ENCODE peak calls at places on chromosomes 5 and 9, in four cellular contexts. K is astrocyte of the spinal cord, S is endodermal cell, Y is heart left ventricle. E is an unnamed sample.

GRCh38 chr5:57171818-57172465 is 1.9 kb upstream of the GPBP1 start:
- DNase-seq in K (no peak), S (peak; percentile 53), Y (no peak), E (no peak)

GRCh38 chr5:172913117-172913850 is 45.9 kb upstream of the RPL26L1 start:
- DNase-seq in K (no peak), S (no peak), Y (no peak), E (no peak)

GRCh38 chr5:106167766-106168165 is 1503.0 kb downstream of the EFNA5 start:
- DNase-seq in K (peak; percentile 16), S (no peak), Y (no peak), E (no peak)

GRCh38 chr5:54753034-54753433 is 232.4 kb downstream of the ESM1 start:
- DNase-seq in K (peak; percentile 65), S (no peak), Y (peak; percentile 33), E (peak; percentile 29)

GRCh38 chr5:137201876-137202275 is 297.2 kb downstream of the SPOCK1 start:
- DNase-seq in K (peak; percentile 12), S (peak; percentile 36), Y (peak; percentile 35), E (peak; percentile 96)

GRCh38 chr9:21812945-21813568 is 10.6 kb downstream of the MTAP start:
- DNase-seq in K (peak; percentile 76), S (peak; percentile 89), Y (peak; percentile 64), E (no peak)

GRCh38 chr5:167812871-167813270 is 478.6 kb upstream of the WWC1 start:
- DNase-seq in K (no peak), S (no peak), Y (no peak), E (no peak)

GRCh38 chr5:83472213-83472507 is 616 bp downstream of the VCAN start:
- DNase-seq in K (no peak), S (no peak), Y (no peak), E (no peak)

GRCh38 chr5:160555836-160556660 is 134.4 kb downstream of the PTTG1 start:
- DNase-seq in K (peak; percentile 1), S (peak; percentile 25), Y (no peak), E (no peak)

GRCh38 chr5:147234825-147235635 is at the start of gene STK32A:
- DNase-seq in K (peak; percentile 52), S (peak; percentile 95), Y (peak; percentile 32), E (no peak)

GRCh38 chr5:65699338-65699737 is 22.6 kb downstream of the SGTB start:
- DNase-seq in K (no peak), S (no peak), Y (no peak), E (no peak)

GRCh38 chr5:173733831-173734491 is 117.5 kb upstream of the BOD1 start:
- DNase-seq in K (no peak), S (no peak), Y (no peak), E (no peak)

GRCh38 chr5:175822225-175822624 is 49.2 kb upstream of the CPLX2 start:
- DNase-seq in K (no peak), S (no peak), Y (no peak), E (no peak)

GRCh38 chr5:119395080-119395836 is 39.4 kb downstream of the TNFAIP8 start:
- DNase-seq in K (no peak), S (no peak), Y (no peak), E (no peak)

GRCh38 chr9:137276757-137277328 is 683 bp upstream of the TOR4A start:
- DNase-seq in K (peak; percentile 53), S (peak; percentile 84), Y (peak; percentile 91), E (no peak)

GRCh38 chr5:95959964-95960801 is 1.5 kb downstream of the ELL2 start:
- DNase-seq in K (peak; percentile 59), S (no peak), Y (peak; percentile 28), E (no peak)

GRCh38 chr5:135729582-135729879 is 104.9 kb upstream of the SLC25A48 start:
- DNase-seq in K (no peak), S (no peak), Y (no peak), E (no peak)

GRCh38 chr9:93898502-93899426 is 56.4 kb downstream of the BARX1 start:
- DNase-seq in K (no peak), S (peak; percentile 31), Y (no peak), E (no peak)

GRCh38 chr5:170361600-170361999 is 27.6 kb downstream of the KCNMB1 start:
- DNase-seq in K (no peak), S (no peak), Y (no peak), E (no peak)

GRCh38 chr5:170366276-170366675 is 22.9 kb downstream of the KCNMB1 start:
- DNase-seq in K (no peak), S (no peak), Y (no peak), E (no peak)

GRCh38 chr5:170362625-170363024 is 26.5 kb downstream of the KCNMB1 start:
- DNase-seq in K (no peak), S (no peak), Y (no peak), E (no peak)

GRCh38 chr5:170362102-170362501 is 27.1 kb downstream of the KCNMB1 start:
- DNase-seq in K (no peak), S (no peak), Y (no peak), E (no peak)

DNA sequence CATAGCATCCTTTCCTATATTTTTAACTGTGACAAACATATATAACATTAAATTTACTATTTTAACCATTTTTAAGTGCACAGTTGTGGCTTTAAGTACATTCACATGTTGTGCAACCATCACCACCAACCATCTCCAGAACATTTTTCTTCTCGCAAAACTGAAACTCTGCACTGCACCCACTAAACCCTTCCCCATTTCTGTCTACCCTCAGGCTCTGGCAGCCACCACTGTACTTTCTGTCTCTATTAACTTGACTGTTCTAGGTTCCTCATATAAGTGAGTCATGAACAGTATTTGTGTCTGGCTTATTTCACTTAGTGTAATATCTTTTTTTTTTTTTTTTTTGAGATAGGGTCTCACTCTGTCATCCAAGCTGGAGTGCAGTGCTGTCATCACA is 25.5 kb downstream of the KCNMB1 start:
- DNase-seq in K (no peak), S (no peak), Y (no peak), E (no peak)
- H3K4me3 ChIP-seq in K (no peak overlapping the region), S (no peak overlapping the region), Y (no peak overlapping the region), E (no peak overlapping the region)

GRCh38 chr5:41509399-41510175 is 814 bp downstream of the PLCXD3 start:
- DNase-seq in K (no peak), S (peak; percentile 69), Y (no peak), E (no peak)
- H3K4me3 ChIP-seq in K (peak overlapping the region; percentile 46), S (peak overlapping the region; percentile 84), Y (peak overlapping the region; percentile 74), E (peak overlapping the region; percentile 29)

GRCh38 chr5:100641833-100642232 is 106.7 kb downstream of the FAM174A start:
- DNase-seq in K (no peak), S (no peak), Y (no peak), E (no peak)
- H3K4me3 ChIP-seq in K (no peak overlapping the region), S (no peak overlapping the region), Y (no peak overlapping the region), E (no peak overlapping the region)

DNA sequence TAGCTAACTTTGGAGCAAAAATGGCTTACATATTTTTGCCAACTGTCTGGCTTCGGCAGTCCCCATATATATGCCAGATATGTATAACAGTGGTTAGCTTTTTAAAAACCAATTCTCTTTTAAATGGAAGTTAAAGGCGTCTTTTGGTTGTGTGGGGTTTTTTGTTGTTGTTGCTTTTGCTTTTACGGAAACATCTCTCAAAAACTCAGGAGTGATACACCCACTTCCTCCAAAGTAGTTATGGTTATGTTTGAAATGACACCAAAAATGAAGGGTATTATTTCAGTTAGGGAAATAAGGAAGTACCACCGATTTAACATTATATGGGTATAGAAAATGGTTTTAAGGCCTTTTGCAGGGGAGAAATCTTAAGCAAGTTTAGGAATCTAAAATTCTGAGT is 2.3 kb downstream of the CNOT8 start:
- DNase-seq in K (no peak), S (no peak), Y (no peak), E (no peak)
- H3K4me3 ChIP-seq in K (no peak overlapping the region), S (peak overlapping the region; percentile 95), Y (peak overlapping the region; percentile 82), E (peak overlapping the region; percentile 85)

GRCh38 chr5:113274836-113275414 is 159.9 kb downstream of the TSSK1B start:
- DNase-seq in K (no peak), S (peak; percentile 82), Y (no peak), E (no peak)
- H3K4me3 ChIP-seq in K (no peak overlapping the region), S (peak overlapping the region; percentile 66), Y (no peak overlapping the region), E (no peak overlapping the region)

GRCh38 chr9:118529210-118529609 is 825.0 kb downstream of the TLR4 start:
- DNase-seq in K (peak; percentile 44), S (no peak), Y (no peak), E (peak; percentile 1)
- H3K4me3 ChIP-seq in K (no peak overlapping the region), S (no peak overlapping the region), Y (no peak overlapping the region), E (no peak overlapping the region)